ENCODE peak calls at places on chromosomes 2 and 18, in ten cellular contexts. One of them, this sample, is unnamed.
A peak's percentile ranks its signal among the peaks of the same experiment; 100 is the strongest.

GRCh38 chr2:40734797-40735196 is 282.9 kb upstream of the SLC8A1 start:
- DNase-seq in transverse colon: no peak
- DNase-seq in Panc1: no peak
- DNase-seq in upper lobe of left lung: no peak
- DNase-seq in prostate gland: no peak
- DNase-seq in suprapubic skin: no peak
- DNase-seq in GM23338: no peak
- DNase-seq in stomach: no peak
- DNase-seq in breast epithelium: no peak
- DNase-seq in vagina: no peak
- DNase-seq in this sample: no peak

GRCh38 chr2:66966631-66967030 is 430.5 kb upstream of the ETAA1 start:
- DNase-seq in transverse colon: no peak
- DNase-seq in Panc1: no peak
- DNase-seq in upper lobe of left lung: no peak
- DNase-seq in prostate gland: no peak
- DNase-seq in suprapubic skin: no peak
- DNase-seq in GM23338: no peak
- DNase-seq in stomach: no peak
- DNase-seq in breast epithelium: no peak
- DNase-seq in vagina: no peak
- DNase-seq in this sample: no peak

GRCh38 chr18:31097666-31098065 is 4.6 kb downstream of the DSC2 start:
- DNase-seq in transverse colon: peak; percentile 32
- DNase-seq in Panc1: no peak
- DNase-seq in upper lobe of left lung: no peak
- DNase-seq in prostate gland: no peak
- DNase-seq in suprapubic skin: no peak
- DNase-seq in GM23338: no peak
- DNase-seq in stomach: no peak
- DNase-seq in breast epithelium: no peak
- DNase-seq in vagina: no peak
- DNase-seq in this sample: no peak

GRCh38 chr2:226063704-226064390 is 664.3 kb downstream of the NYAP2 start:
- DNase-seq in transverse colon: no peak
- DNase-seq in Panc1: no peak
- DNase-seq in upper lobe of left lung: no peak
- DNase-seq in prostate gland: no peak
- DNase-seq in suprapubic skin: no peak
- DNase-seq in GM23338: no peak
- DNase-seq in stomach: no peak
- DNase-seq in breast epithelium: no peak
- DNase-seq in vagina: no peak
- DNase-seq in this sample: no peak

GRCh38 chr18:59459352-59460059 is 100.4 kb upstream of the LMAN1 start:
- DNase-seq in transverse colon: no peak
- DNase-seq in Panc1: no peak
- DNase-seq in upper lobe of left lung: no peak
- DNase-seq in prostate gland: no peak
- DNase-seq in suprapubic skin: no peak
- DNase-seq in GM23338: peak; percentile 56
- DNase-seq in stomach: no peak
- DNase-seq in breast epithelium: no peak
- DNase-seq in vagina: no peak
- DNase-seq in this sample: no peak

GRCh38 chr2:192119536-192119935 is 75.2 kb downstream of the TMEFF2 start:
- DNase-seq in transverse colon: no peak
- DNase-seq in Panc1: no peak
- DNase-seq in upper lobe of left lung: no peak
- DNase-seq in prostate gland: no peak
- DNase-seq in suprapubic skin: no peak
- DNase-seq in GM23338: no peak
- DNase-seq in stomach: no peak
- DNase-seq in breast epithelium: no peak
- DNase-seq in vagina: no peak
- DNase-seq in this sample: no peak

GRCh38 chr2:51981813-51982212 is 949.9 kb upstream of the NRXN1 start:
- DNase-seq in transverse colon: no peak
- DNase-seq in Panc1: no peak
- DNase-seq in upper lobe of left lung: no peak
- DNase-seq in prostate gland: no peak
- DNase-seq in suprapubic skin: no peak
- DNase-seq in GM23338: no peak
- DNase-seq in stomach: no peak
- DNase-seq in breast epithelium: no peak
- DNase-seq in vagina: no peak
- DNase-seq in this sample: no peak

GRCh38 chr2:73031095-73031678 is 40.3 kb downstream of the SFXN5 start:
- DNase-seq in transverse colon: no peak
- DNase-seq in Panc1: no peak
- DNase-seq in upper lobe of left lung: no peak
- DNase-seq in prostate gland: no peak
- DNase-seq in suprapubic skin: no peak
- DNase-seq in GM23338: no peak
- DNase-seq in stomach: no peak
- DNase-seq in breast epithelium: no peak
- DNase-seq in vagina: no peak
- DNase-seq in this sample: no peak

GRCh38 chr18:25080988-25081387 is 271.0 kb downstream of the ZNF521 start:
- DNase-seq in transverse colon: no peak
- DNase-seq in Panc1: no peak
- DNase-seq in upper lobe of left lung: no peak
- DNase-seq in prostate gland: no peak
- DNase-seq in suprapubic skin: no peak
- DNase-seq in GM23338: no peak
- DNase-seq in stomach: no peak
- DNase-seq in breast epithelium: no peak
- DNase-seq in vagina: no peak
- DNase-seq in this sample: no peak

GRCh38 chr2:236561874-236562273 is 7.8 kb upstream of the ACKR3 start:
- DNase-seq in transverse colon: no peak
- DNase-seq in Panc1: no peak
- DNase-seq in upper lobe of left lung: no peak
- DNase-seq in prostate gland: no peak
- DNase-seq in suprapubic skin: no peak
- DNase-seq in GM23338: no peak
- DNase-seq in stomach: no peak
- DNase-seq in breast epithelium: no peak
- DNase-seq in vagina: no peak
- DNase-seq in this sample: no peak
- H3K27ac ChIP-seq in transverse colon: no peak overlapping the region
- H3K27ac ChIP-seq in Panc1: no peak overlapping the region
- H3K27ac ChIP-seq in upper lobe of left lung: no peak overlapping the region
- H3K27ac ChIP-seq in prostate gland: no peak overlapping the region
- H3K27ac ChIP-seq in suprapubic skin: no peak overlapping the region
- H3K27ac ChIP-seq in GM23338: no peak overlapping the region
- H3K27ac ChIP-seq in stomach: no peak overlapping the region
- H3K27ac ChIP-seq in breast epithelium: no peak overlapping the region
- H3K27ac ChIP-seq in vagina: no peak overlapping the region
- H3K27ac ChIP-seq in this sample: no peak overlapping the region

DNA sequence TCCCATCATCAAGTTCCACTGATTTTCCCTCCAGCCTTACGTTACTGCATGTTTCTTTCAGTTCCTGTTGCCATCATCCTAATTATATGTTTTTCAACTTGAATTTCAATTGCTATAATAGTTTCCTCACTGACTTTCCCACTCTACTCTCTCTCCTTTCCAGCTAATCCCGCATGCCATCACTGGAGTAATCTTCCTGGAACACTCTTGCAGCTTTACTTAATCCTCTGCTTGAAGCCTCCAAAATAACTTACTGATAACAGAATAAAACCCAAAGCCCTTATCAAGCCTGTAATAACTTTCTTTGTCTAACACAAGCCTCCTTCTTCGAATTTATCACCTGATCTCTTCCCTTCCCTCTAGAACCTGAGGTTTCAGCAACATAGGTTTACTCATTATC is 237.3 kb downstream of the LTBP1 start:
- DNase-seq in transverse colon: no peak
- DNase-seq in Panc1: no peak
- DNase-seq in upper lobe of left lung: no peak
- DNase-seq in prostate gland: no peak
- DNase-seq in suprapubic skin: no peak
- DNase-seq in GM23338: no peak
- DNase-seq in stomach: no peak
- DNase-seq in breast epithelium: no peak
- DNase-seq in vagina: no peak
- DNase-seq in this sample: no peak
- TF ChIP-seq POLR2AphosphoS5 in transverse colon: no peak
- TF ChIP-seq POLR2AphosphoS5 in Panc1: no peak
- TF ChIP-seq POLR2AphosphoS5 in upper lobe of left lung: no peak
- TF ChIP-seq POLR2AphosphoS5 in prostate gland: no peak
- TF ChIP-seq POLR2AphosphoS5 in suprapubic skin: no peak
- TF ChIP-seq POLR2AphosphoS5 in GM23338: no peak
- TF ChIP-seq POLR2AphosphoS5 in stomach: no peak
- TF ChIP-seq POLR2AphosphoS5 in breast epithelium: no peak
- TF ChIP-seq POLR2AphosphoS5 in vagina: no peak
- TF ChIP-seq POLR2AphosphoS5 in this sample: no peak

GRCh38 chr2:2848621-2849443 is 517.8 kb upstream of the MYT1L start:
- DNase-seq in transverse colon: no peak
- DNase-seq in Panc1: no peak
- DNase-seq in upper lobe of left lung: no peak
- DNase-seq in prostate gland: no peak
- DNase-seq in suprapubic skin: no peak
- DNase-seq in GM23338: no peak
- DNase-seq in stomach: no peak
- DNase-seq in breast epithelium: no peak
- DNase-seq in vagina: no peak
- DNase-seq in this sample: peak; percentile 50

GRCh38 chr2:2845796-2846315 is 514.8 kb upstream of the MYT1L start:
- DNase-seq in transverse colon: no peak
- DNase-seq in Panc1: no peak
- DNase-seq in upper lobe of left lung: no peak
- DNase-seq in prostate gland: peak; percentile 10
- DNase-seq in suprapubic skin: no peak
- DNase-seq in GM23338: no peak
- DNase-seq in stomach: no peak
- DNase-seq in breast epithelium: no peak
- DNase-seq in vagina: no peak
- DNase-seq in this sample: peak; percentile 45

GRCh38 chr2:2848198-2848597 is 517.1 kb upstream of the MYT1L start:
- DNase-seq in transverse colon: no peak
- DNase-seq in Panc1: no peak
- DNase-seq in upper lobe of left lung: no peak
- DNase-seq in prostate gland: no peak
- DNase-seq in suprapubic skin: no peak
- DNase-seq in GM23338: no peak
- DNase-seq in stomach: no peak
- DNase-seq in breast epithelium: no peak
- DNase-seq in vagina: no peak
- DNase-seq in this sample: peak; percentile 55

GRCh38 chr2:2846379-2847130 is 515.5 kb upstream of the MYT1L start:
- DNase-seq in transverse colon: no peak
- DNase-seq in Panc1: no peak
- DNase-seq in upper lobe of left lung: no peak
- DNase-seq in prostate gland: peak; percentile 74
- DNase-seq in suprapubic skin: no peak
- DNase-seq in GM23338: no peak
- DNase-seq in stomach: peak; percentile 74
- DNase-seq in breast epithelium: peak; percentile 42
- DNase-seq in vagina: no peak
- DNase-seq in this sample: peak; percentile 70

DNA sequence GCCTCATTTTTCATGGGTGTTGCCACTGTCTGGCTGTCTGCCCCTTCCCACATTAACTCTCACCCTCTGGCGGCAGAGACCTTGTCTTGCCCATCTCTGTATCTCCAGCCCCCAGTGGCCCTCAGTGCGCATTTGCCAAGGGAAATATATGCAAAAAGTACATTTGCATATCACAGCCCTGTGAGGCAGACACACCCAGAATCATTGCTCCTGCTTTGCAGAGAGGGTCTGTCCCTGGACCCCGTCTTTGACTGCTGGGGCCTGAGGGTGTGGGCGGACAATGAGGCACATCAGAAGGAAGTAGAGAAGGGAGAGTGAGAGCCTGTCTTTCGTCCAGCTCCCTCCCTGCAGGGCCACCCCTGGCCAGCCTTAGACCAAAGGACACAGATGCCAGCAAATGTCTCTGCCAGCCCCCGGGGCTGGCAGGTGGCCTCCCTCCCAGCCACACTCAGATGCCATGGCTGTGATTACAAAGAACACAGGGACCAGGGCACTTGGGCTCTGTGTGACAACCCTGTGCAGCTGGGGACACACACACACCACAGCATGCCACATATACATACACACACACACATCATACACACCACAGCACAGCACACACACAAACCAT is 516.2 kb upstream of the MYT1L start:
- DNase-seq in transverse colon: no peak
- DNase-seq in Panc1: no peak
- DNase-seq in upper lobe of left lung: no peak
- DNase-seq in prostate gland: no peak
- DNase-seq in suprapubic skin: no peak
- DNase-seq in GM23338: no peak
- DNase-seq in stomach: no peak
- DNase-seq in breast epithelium: no peak
- DNase-seq in vagina: no peak
- DNase-seq in this sample: peak; percentile 63
- H3K27ac ChIP-seq in transverse colon: no peak overlapping the region
- H3K27ac ChIP-seq in Panc1: no peak overlapping the region
- H3K27ac ChIP-seq in upper lobe of left lung: no peak overlapping the region
- H3K27ac ChIP-seq in prostate gland: no peak overlapping the region
- H3K27ac ChIP-seq in suprapubic skin: no peak overlapping the region
- H3K27ac ChIP-seq in GM23338: no peak overlapping the region
- H3K27ac ChIP-seq in stomach: no peak overlapping the region
- H3K27ac ChIP-seq in breast epithelium: no peak overlapping the region
- H3K27ac ChIP-seq in vagina: no peak overlapping the region
- H3K27ac ChIP-seq in this sample: no peak overlapping the region

GRCh38 chr2:205717999-205718398 is 35.7 kb downstream of the NRP2 start:
- DNase-seq in transverse colon: no peak
- DNase-seq in Panc1: no peak
- DNase-seq in upper lobe of left lung: no peak
- DNase-seq in prostate gland: no peak
- DNase-seq in suprapubic skin: no peak
- DNase-seq in GM23338: no peak
- DNase-seq in stomach: no peak
- DNase-seq in breast epithelium: no peak
- DNase-seq in vagina: no peak
- DNase-seq in this sample: no peak
- TF ChIP-seq POLR2AphosphoS5 in transverse colon: peak; percentile 34
- TF ChIP-seq POLR2AphosphoS5 in Panc1: no peak
- TF ChIP-seq POLR2AphosphoS5 in upper lobe of left lung: no peak
- TF ChIP-seq POLR2AphosphoS5 in prostate gland: no peak
- TF ChIP-seq POLR2AphosphoS5 in suprapubic skin: no peak
- TF ChIP-seq POLR2AphosphoS5 in GM23338: no peak
- TF ChIP-seq POLR2AphosphoS5 in stomach: no peak
- TF ChIP-seq POLR2AphosphoS5 in breast epithelium: no peak
- TF ChIP-seq POLR2AphosphoS5 in vagina: no peak
- TF ChIP-seq POLR2AphosphoS5 in this sample: no peak

GRCh38 chr2:222973733-222974132 is 78.3 kb upstream of the KCNE4 start:
- DNase-seq in transverse colon: no peak
- DNase-seq in Panc1: no peak
- DNase-seq in upper lobe of left lung: no peak
- DNase-seq in prostate gland: no peak
- DNase-seq in suprapubic skin: no peak
- DNase-seq in GM23338: no peak
- DNase-seq in stomach: no peak
- DNase-seq in breast epithelium: no peak
- DNase-seq in vagina: no peak
- DNase-seq in this sample: no peak
- H3K27ac ChIP-seq in transverse colon: no peak overlapping the region
- H3K27ac ChIP-seq in Panc1: no peak overlapping the region
- H3K27ac ChIP-seq in upper lobe of left lung: no peak overlapping the region
- H3K27ac ChIP-seq in prostate gland: no peak overlapping the region
- H3K27ac ChIP-seq in suprapubic skin: no peak overlapping the region
- H3K27ac ChIP-seq in GM23338: no peak overlapping the region
- H3K27ac ChIP-seq in stomach: no peak overlapping the region
- H3K27ac ChIP-seq in breast epithelium: no peak overlapping the region
- H3K27ac ChIP-seq in vagina: no peak overlapping the region
- H3K27ac ChIP-seq in this sample: no peak overlapping the region